ENCODE peak calls at places on chromosome 1, in eight cellular contexts. I is NCI-H1092; R is NCI-H1417; B is NCI-H345; D is fibroblast of the aortic adventitia; Q is CD8-positive, alpha-beta memory T cell; P is HT1080; U is Right ventricle myocardium inferior. T is an unnamed sample.

GRCh38 chr1:205187420-205187819 is 24.1 kb downstream of the DSTYK start:
- DNase-seq in I (no peak), R (no peak), B (no peak), D (no peak), Q (no peak), P (no peak), U (no peak), T (no peak)

GRCh38 chr1:68814067-68814466 is 317.2 kb upstream of the DEPDC1 start:
- DNase-seq in I (no peak), R (no peak), B (no peak), D (no peak), Q (no peak), P (peak), U (no peak), T (no peak)

GRCh38 chr1:43858324-43858723 is 75.3 kb upstream of the ARTN start:
- DNase-seq in I (no peak), R (peak), B (no peak), D (peak), Q (no peak), P (peak), U (no peak), T (no peak)

GRCh38 chr1:171251741-171252300 is 3.5 kb downstream of the FMO1 start:
- DNase-seq in I (no peak), R (peak), B (peak), D (peak), Q (no peak), P (no peak), U (no peak), T (peak)

GRCh38 chr1:33575324-33575879 is 103.0 kb downstream of the ZSCAN20 start:
- DNase-seq in I (no peak), R (no peak), B (no peak), D (no peak), Q (no peak), P (no peak), U (no peak), T (no peak)

GRCh38 chr1:151653397-151653796 is 41.5 kb downstream of the SNX27 start:
- DNase-seq in I (no peak), R (no peak), B (no peak), D (peak), Q (no peak), P (peak), U (no peak), T (no peak)

GRCh38 chr1:33334081-33334552 is 13.2 kb upstream of the A3GALT2 start:
- DNase-seq in I (no peak), R (no peak), B (no peak), D (peak), Q (no peak), P (no peak), U (no peak), T (no peak)

GRCh38 chr1:17355898-17356297 is 16.1 kb upstream of the PADI6 start:
- DNase-seq in I (no peak), R (no peak), B (no peak), D (no peak), Q (no peak), P (no peak), U (no peak), T (peak)

GRCh38 chr1:38221006-38221649 is 174.5 kb upstream of the POU3F1 start:
- DNase-seq in I (no peak), R (no peak), B (no peak), D (peak), Q (no peak), P (no peak), U (no peak), T (no peak)

GRCh38 chr1:43082701-43083100 is 89.4 kb downstream of the EBNA1BP2 start:
- DNase-seq in I (no peak), R (no peak), B (no peak), D (no peak), Q (no peak), P (no peak), U (no peak), T (no peak)

GRCh38 chr1:38334930-38335592 is 288.5 kb upstream of the POU3F1 start:
- DNase-seq in I (no peak), R (no peak), B (no peak), D (no peak), Q (no peak), P (no peak), U (no peak), T (peak)

GRCh38 chr1:26468911-26469310 is 3.3 kb upstream of the HMGN2 start:
- DNase-seq in I (peak), R (no peak), B (no peak), D (no peak), Q (no peak), P (no peak), U (no peak), T (no peak)

GRCh38 chr1:154972517-154973343 is 1.8 kb upstream of the CKS1B start:
- DNase-seq in I (no peak), R (no peak), B (no peak), D (peak), Q (peak), P (peak), U (no peak), T (no peak)

GRCh38 chr1:155513300-155513926 is 49.2 kb downstream of the ASH1L start:
- DNase-seq in I (no peak), R (no peak), B (no peak), D (peak), Q (no peak), P (no peak), U (no peak), T (no peak)